ENCODE peak calls at places on chromosome 14, in five cellular contexts. T is esophagus muscularis mucosa, R is A549, X is breast epithelium, S is K562. K is an unnamed sample.

GRCh38 chr14:58918066-58918465 is 270.4 kb upstream of the DAAM1 start:
- DNase-seq in T (no peak), R (no peak), X (no peak), S (no peak), K (no peak)

GRCh38 chr14:68466491-68466977 is 326.3 kb downstream of the ZFP36L1 start:
- DNase-seq in T (peak), R (peak), X (no peak), S (no peak), K (no peak)

GRCh38 chr14:79057333-79057732 is 887.2 kb downstream of the NRXN3 start:
- DNase-seq in T (no peak), R (no peak), X (no peak), S (no peak), K (no peak)

GRCh38 chr14:31864937-31865855 is 211.9 kb upstream of the ARHGAP5 start:
- DNase-seq in T (no peak), R (no peak), X (no peak), S (peak), K (no peak)

GRCh38 chr14:65502676-65503124 is 90.2 kb downstream of the FUT8 start:
- DNase-seq in T (no peak), R (no peak), X (no peak), S (no peak), K (no peak)

GRCh38 chr14:101313268-101313667 is 248.0 kb upstream of the DIO3 start:
- DNase-seq in T (peak), R (no peak), X (no peak), S (no peak), K (no peak)

GRCh38 chr14:51846631-51847488 is 13.6 kb upstream of the GNG2 start:
- DNase-seq in T (no peak), R (no peak), X (peak), S (peak), K (peak)

GRCh38 chr14:53715390-53715730 is 241.3 kb downstream of the BMP4 start:
- DNase-seq in T (no peak), R (peak), X (no peak), S (no peak), K (no peak)

GRCh38 chr14:105006831-105007592 is 13.9 kb downstream of the CDCA4 start:
- DNase-seq in T (no peak), R (no peak), X (no peak), S (no peak), K (no peak)

GRCh38 chr14:105010106-105010505 is 10.8 kb downstream of the CDCA4 start:
- DNase-seq in T (no peak), R (no peak), X (no peak), S (no peak), K (no peak)

GRCh38 chr14:105005329-105005928 is 15.5 kb downstream of the CDCA4 start:
- DNase-seq in T (no peak), R (no peak), X (no peak), S (no peak), K (no peak)

GRCh38 chr14:105007593-105008264 is 13.2 kb downstream of the CDCA4 start:
- DNase-seq in T (no peak), R (no peak), X (no peak), S (no peak), K (no peak)

DNA sequence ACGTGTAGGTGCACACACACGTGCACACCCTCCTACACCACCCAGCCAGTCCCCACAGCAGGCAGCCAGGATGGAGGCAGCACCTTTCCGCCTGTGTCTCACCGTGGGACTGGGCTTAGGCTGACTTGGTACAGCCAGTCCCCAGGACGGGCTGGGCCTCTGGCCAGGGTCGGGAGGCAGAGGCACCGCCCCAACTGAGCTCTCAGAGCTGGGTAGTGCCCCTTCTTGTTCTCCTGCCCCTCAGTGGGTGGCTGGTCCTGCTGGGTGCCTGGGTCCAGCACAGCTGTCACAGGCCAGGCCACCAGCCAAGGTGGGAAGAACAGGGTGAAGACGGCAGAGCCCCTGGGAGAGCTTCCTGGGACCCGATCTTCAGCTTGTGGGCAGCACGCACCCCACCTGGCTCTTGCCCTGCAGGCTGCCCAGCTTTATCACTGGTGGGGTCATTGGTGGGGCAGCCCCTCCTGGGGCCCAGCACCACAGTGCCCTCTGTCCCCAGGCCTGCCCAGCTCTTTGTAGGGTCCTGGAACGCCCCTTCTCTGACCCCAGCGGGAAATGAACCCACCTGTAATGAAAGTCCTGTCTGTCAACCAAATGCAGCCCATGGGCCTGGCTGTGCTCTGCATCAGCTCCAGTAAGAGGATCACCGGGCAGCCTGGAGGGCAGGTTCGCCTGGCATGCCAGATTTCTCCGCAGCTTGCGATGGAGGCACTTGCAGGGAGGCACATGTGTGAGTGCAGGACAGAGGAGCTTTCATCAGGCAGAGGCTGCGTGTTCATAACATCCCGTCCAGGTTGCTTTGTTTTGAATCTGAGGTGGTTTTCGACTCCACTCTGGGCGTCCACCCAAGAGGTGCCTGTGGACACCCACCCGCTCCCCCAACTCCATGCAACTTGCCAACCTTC is 14.7 kb downstream of the CDCA4 start:
- DNase-seq in T (no peak), R (no peak), X (no peak), S (no peak), K (no peak)
- TF ChIP-seq POLR2A in T (no peak), R (no peak), X (no peak), S (no peak), K (no peak)

GRCh38 chr14:35336171-35337073 is 44.2 kb downstream of the PSMA6 start:
- DNase-seq in T (peak), R (peak), X (peak), S (peak), K (peak)
- TF ChIP-seq POLR2A in T (no peak), R (no peak), X (no peak), S (peak), K (no peak)

GRCh38 chr14:105060751-105061427 is 4.3 kb downstream of the GPR132 start:
- DNase-seq in T (no peak), R (no peak), X (no peak), S (no peak), K (no peak)
- TF ChIP-seq POLR2A in T (no peak), R (no peak), X (no peak), S (no peak), K (no peak)

GRCh38 chr14:90827919-90828610 is 11.8 kb upstream of the TTC7B start:
- DNase-seq in T (peak), R (peak), X (peak), S (peak), K (peak)
- TF ChIP-seq POLR2A in T (no peak), R (no peak), X (no peak), S (peak), K (peak)

K was measured in erythroblast.